ENCODE peak calls at places on chromosomes 1 and 21, in four cellular contexts. H is WTC11, V is H1, B is SK-N-SH. F is an unnamed sample.

GRCh38 chr1:244893836-244894235 is 29.5 kb upstream of the HNRNPU start:
- DNase-seq in B (no peak), V (no peak), H (no peak), F (peak)

GRCh38 chr1:43251024-43251423 is 18.8 kb upstream of the TMEM125 start:
- DNase-seq in H (no peak), B (no peak), V (no peak), F (no peak)

GRCh38 chr1:26112407-26112775 is 767 bp downstream of the PDIK1L start:
- DNase-seq in B (no peak), V (no peak), H (no peak), F (no peak)

GRCh38 chr1:51268675-51269033 is 32.6 kb downstream of the RNF11 start:
- DNase-seq in B (no peak), H (no peak), V (no peak), F (no peak)

GRCh38 chr21:34989337-34990151 is 59.6 kb downstream of the RUNX1 start:
- DNase-seq in B (no peak), V (no peak), H (no peak), F (no peak)

GRCh38 chr1:201324821-201325677 is 41.7 kb downstream of the PKP1 start:
- DNase-seq in V (no peak), B (no peak), H (no peak), F (no peak)

GRCh38 chr1:80047791-80048190 is 1041.3 kb upstream of the ADGRL4 start:
- DNase-seq in B (no peak), H (no peak), V (no peak), F (no peak)

GRCh38 chr1:187491082-187491720 is 662.5 kb downstream of the PLA2G4A start:
- DNase-seq in V (no peak), B (no peak), H (no peak), F (no peak)

GRCh38 chr1:184888505-184888904 is 85.8 kb downstream of the NIBAN1 start:
- DNase-seq in B (no peak), H (no peak), V (no peak), F (no peak)

GRCh38 chr1:164479242-164479641 is 79.7 kb upstream of the PBX1 start:
- DNase-seq in V (no peak), H (no peak), B (peak), F (no peak)

GRCh38 chr1:186965847-186966246 is 137.1 kb downstream of the PLA2G4A start:
- DNase-seq in B (no peak), V (no peak), H (no peak), F (no peak)

GRCh38 chr1:69320679-69321310 is 246.9 kb upstream of the LRRC7 start:
- DNase-seq in H (no peak), V (no peak), B (no peak), F (no peak)

GRCh38 chr1:89637496-89637895 is 4.6 kb downstream of the LRRC8C start:
- DNase-seq in H (no peak), V (no peak), B (no peak), F (no peak)

GRCh38 chr1:145720556-145720877 is 1.2 kb downstream of the CD160 start:
- DNase-seq in H (no peak), B (no peak), V (no peak), F (no peak)

GRCh38 chr1:242523282-242523967 is 1.1 kb downstream of the PLD5 start:
- DNase-seq in B (peak), H (peak), V (no peak), F (no peak)

GRCh38 chr1:192763756-192764155 is 45.1 kb upstream of the RGS2 start:
- DNase-seq in V (no peak), H (no peak), B (no peak), F (no peak)

GRCh38 chr1:212152869-212153268 is 117.3 kb downstream of the DTL start:
- DNase-seq in B (no peak), V (no peak), H (no peak), F (no peak)

GRCh38 chr1:212149566-212149965 is 114.0 kb downstream of the DTL start:
- DNase-seq in H (no peak), V (no peak), B (no peak), F (no peak)

GRCh38 chr1:212152308-212152693 is 116.8 kb downstream of the DTL start:
- DNase-seq in V (no peak), B (no peak), H (no peak), F (peak)

GRCh38 chr1:212142883-212143530 is 107.5 kb downstream of the DTL start:
- DNase-seq in B (no peak), V (no peak), H (no peak), F (no peak)

DNA sequence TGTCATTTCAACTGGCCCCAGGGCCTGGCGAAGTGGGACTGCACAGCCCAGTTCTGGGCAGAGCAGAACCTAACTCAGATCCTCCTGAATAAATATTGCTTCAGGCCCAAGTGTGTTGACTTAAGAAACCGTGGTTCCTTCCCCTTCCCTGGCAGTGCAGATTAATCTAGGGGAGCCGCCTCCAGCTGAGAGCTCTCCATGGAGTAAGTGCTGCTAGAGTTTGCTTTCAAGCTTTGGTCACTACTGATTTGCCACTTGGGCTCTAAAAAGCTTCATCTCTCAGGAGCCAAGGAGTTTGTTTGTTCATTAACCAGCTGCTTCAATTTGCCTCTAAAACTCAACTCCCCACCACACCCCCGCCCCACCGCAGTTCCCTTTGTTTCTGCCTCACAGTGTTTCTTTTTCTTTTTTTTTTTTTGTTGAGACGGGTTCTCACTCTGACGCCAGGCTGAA is 112.1 kb downstream of the DTL start:
- DNase-seq in V (no peak), H (no peak), B (no peak), F (peak)
- TF ChIP-seq TEAD4 in V (no peak), H (no peak), B (no peak), F (no peak)

GRCh38 chr1:169051171-169051570 is 55.3 kb upstream of the ATP1B1 start:
- DNase-seq in H (no peak), V (no peak), B (no peak), F (no peak)
- TF ChIP-seq TEAD4 in H (no peak), V (no peak), B (no peak), F (no peak)

DNA sequence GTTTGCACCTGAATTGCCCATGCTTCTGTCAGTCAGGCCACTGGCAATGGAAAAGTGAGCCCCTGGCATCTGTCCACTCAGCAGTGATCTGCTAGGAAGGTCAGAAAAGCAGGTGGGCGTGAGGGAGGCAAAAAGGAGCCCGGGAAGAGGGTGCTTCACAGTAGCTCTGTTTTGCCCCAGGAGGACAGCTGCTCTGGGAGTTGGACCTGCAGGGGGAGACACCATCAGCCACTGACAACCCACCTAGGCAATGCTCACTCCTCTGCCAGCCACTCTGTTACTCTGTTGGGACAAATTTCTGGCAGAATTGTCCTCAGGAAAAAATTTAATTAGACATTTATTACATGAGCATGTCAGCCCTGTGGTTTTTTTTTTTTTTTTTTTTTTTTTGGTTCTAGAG is 146.4 kb downstream of the LRIG2 start:
- DNase-seq in H (peak), B (peak), V (no peak), F (no peak)
- TF ChIP-seq TEAD4 in H (no peak), B (no peak), V (no peak), F (no peak)

DNA sequence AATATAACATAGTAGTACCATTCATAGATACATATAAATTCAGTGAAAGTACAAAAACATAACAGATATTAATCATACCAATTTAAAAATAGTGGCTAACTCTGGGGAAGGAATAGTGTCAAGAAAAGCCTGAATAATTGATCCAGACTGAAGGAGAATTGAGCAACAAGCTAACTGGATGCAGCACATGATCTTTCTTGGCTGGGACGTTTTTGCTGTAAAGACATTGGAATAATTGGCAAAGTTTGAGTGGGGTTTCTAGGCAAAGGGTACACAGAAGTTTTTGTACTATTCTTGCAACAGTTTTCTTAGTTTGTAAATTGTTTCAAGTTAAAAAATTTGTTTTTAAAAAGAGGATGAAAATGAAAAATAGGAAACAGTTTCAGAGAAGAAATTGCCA is 2.6 kb upstream of the SH3GLB1 start:
- DNase-seq in H (no peak), B (no peak), V (no peak), F (no peak)
- TF ChIP-seq TEAD4 in H (no peak), B (no peak), V (no peak), F (no peak)

GRCh38 chr1:62318756-62319544 is at the start of gene KANK4:
- DNase-seq in B (peak), V (no peak), H (peak), F (no peak)
- TF ChIP-seq TEAD4 in B (no peak), V (no peak), H (no peak), F (no peak)

GRCh38 chr1:45972621-45973020 is 159.8 kb downstream of the PIK3R3 start:
- DNase-seq in V (no peak), B (no peak), H (no peak), F (no peak)
- TF ChIP-seq TEAD4 in V (no peak), B (no peak), H (no peak), F (no peak)

GRCh38 chr1:97551113-97551512 is 369.7 kb downstream of the DPYD start:
- DNase-seq in B (no peak), V (no peak), H (no peak), F (no peak)
- TF ChIP-seq TEAD4 in B (no peak), V (no peak), H (no peak), F (no peak)

GRCh38 chr1:19563336-19564097 is 78.2 kb upstream of the CAPZB start:
- DNase-seq in B (no peak), H (no peak), V (no peak), F (no peak)

GRCh38 chr1:19559641-19560040 is 74.3 kb upstream of the CAPZB start:
- DNase-seq in V (no peak), B (no peak), H (no peak), F (no peak)

GRCh38 chr1:19560480-19560879 is 75.1 kb upstream of the CAPZB start:
- DNase-seq in B (no peak), H (no peak), V (no peak), F (no peak)

GRCh38 chr1:19569786-19570185 is 74.3 kb upstream of the NBL1 start:
- DNase-seq in V (no peak), B (no peak), H (no peak), F (no peak)

DNA sequence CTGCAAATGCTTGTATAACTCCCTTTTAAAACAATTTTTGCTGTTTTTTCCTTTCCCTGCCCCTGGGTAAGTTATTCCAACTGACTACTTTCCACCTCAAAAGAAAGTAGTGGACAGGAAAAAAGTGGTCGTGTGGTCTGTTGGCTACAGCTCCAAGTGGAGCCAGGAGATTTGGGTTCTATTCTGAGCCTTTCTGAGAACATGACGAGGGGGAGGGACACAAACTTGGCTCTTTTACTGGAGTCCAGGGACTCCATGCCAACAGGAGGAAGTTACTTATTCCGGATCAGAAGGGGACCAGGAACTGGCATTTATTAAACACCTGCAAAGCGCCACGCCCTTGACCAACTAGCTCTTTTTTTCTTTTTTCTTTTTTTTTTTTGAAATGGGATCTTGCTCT is 79.0 kb upstream of the CAPZB start:
- DNase-seq in V (no peak), B (no peak), H (no peak), F (no peak)
- TF ChIP-seq TEAD4 in V (no peak), B (no peak), H (no peak), F (no peak)

DNA sequence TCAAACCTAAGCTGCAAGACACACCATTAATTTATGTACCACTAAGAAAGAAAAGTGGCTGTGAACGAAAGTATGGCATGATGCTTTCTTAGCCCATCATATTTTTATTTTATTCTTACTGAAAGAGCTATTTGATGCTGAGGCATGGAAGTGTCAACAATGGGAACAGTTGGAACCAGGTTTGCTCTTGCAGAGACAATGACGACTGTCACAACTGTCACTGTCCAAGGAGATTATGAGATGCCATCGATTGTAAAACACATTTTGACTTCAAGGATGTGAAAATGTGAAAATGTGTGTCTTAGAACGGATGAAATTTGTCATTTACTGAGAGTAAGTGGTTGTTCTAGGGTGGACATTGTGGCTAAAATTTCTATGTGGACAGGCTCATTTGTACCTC is 2.8 kb upstream of the ACTL8 start:
- DNase-seq in V (no peak), B (no peak), H (no peak), F (no peak)
- TF ChIP-seq TEAD4 in V (no peak), B (no peak), H (no peak), F (no peak)